ENCODE peak calls at places on chromosomes 7 and 10, in eight cellular contexts. P is left ventricle myocardium inferior, X is colonic mucosa, O is heart left ventricle, Y is IMR-90, C is hepatocyte, A is right cardiac atrium, W is transverse colon. R is an unnamed sample. For H3K4me1 and H3K27me3, the result is how much of the 10 kb centered on the place peaks cover.

GRCh38 chr7:107661081-107661864 is 645 bp downstream of the SLC26A4 start:
- DNase-seq in P (peak), X (peak), O (peak), Y (peak), C (peak), A (peak), W (peak), R (peak)

GRCh38 chr10:116183733-116184447 is 89.1 kb downstream of the GFRA1 start:
- DNase-seq in P (no peak), X (no peak), O (no peak), Y (peak), C (peak), A (no peak), W (no peak), R (no peak)

GRCh38 chr7:137032436-137032835 is 164.0 kb downstream of the CHRM2 start:
- DNase-seq in P (no peak), X (no peak), O (no peak), Y (peak), C (no peak), A (peak), W (no peak), R (no peak)

GRCh38 chr7:7718461-7718860 is at the start of gene RPA3:
- DNase-seq in P (no peak), X (no peak), O (no peak), Y (no peak), C (no peak), A (no peak), W (no peak), R (no peak)

GRCh38 chr10:23344251-23344841 is at the start of gene C10orf67:
- DNase-seq in P (peak), X (peak), O (peak), Y (peak), C (peak), A (peak), W (peak), R (no peak)

GRCh38 chr10:61325596-61325995 is 127.6 kb downstream of the TMEM26 start:
- DNase-seq in P (no peak), X (no peak), O (no peak), Y (no peak), C (no peak), A (no peak), W (no peak), R (no peak)

GRCh38 chr10:27893320-27894014 is 105.4 kb downstream of the ODAD2 start:
- DNase-seq in P (no peak), X (no peak), O (no peak), Y (peak), C (no peak), A (no peak), W (no peak), R (peak)

GRCh38 chr10:6022693-6023092 is 39.5 kb downstream of the IL2RA start:
- DNase-seq in P (no peak), X (no peak), O (no peak), Y (no peak), C (no peak), A (no peak), W (no peak), R (no peak)

DNA sequence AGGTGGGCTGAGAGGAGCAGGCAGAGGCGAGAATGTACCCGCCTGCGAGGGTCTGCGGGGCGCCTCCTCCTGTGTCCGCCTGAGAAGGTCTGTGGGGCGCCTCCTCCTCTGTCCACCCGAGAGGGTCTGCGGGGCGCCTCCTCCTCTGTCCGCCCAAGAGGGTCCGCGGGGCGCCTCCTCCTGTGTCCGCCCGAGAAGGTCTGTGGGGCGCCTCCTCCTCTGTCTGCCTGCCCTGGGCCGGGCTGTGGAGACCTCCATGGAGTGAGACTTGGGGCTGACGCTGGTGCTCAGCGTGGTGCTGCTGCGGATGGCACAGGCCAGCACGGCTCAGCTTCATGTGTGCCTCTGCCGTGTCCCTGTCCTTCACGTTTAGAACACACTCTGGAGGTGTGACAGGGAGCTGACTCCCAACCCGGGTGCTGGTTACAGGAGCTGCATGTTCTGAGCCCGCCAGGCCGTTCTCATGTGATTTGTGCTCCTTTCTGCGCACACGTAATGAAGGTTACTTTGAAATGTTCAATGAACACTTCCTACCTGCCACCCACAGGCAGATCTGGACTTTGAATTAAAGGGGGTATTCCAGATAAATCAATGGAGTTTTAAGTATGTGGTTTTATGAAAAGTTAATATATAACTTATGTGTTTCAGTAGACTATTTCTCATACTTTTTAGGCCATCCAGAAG is 20.5 kb upstream of the GET4 start:
- DNase-seq in P (no peak), X (no peak), O (no peak), Y (no peak), C (no peak), A (no peak), W (no peak), R (no peak)
- H3K27ac ChIP-seq in P (no peak), X (no peak), O (no peak), Y (no peak), C (no peak), A (no peak), W (no peak), R (no peak)

GRCh38 chr7:4286281-4286680 is 395.8 kb upstream of the FOXK1 start:
- DNase-seq in P (no peak), X (no peak), O (no peak), Y (no peak), C (no peak), A (no peak), W (no peak), R (no peak)

DNA sequence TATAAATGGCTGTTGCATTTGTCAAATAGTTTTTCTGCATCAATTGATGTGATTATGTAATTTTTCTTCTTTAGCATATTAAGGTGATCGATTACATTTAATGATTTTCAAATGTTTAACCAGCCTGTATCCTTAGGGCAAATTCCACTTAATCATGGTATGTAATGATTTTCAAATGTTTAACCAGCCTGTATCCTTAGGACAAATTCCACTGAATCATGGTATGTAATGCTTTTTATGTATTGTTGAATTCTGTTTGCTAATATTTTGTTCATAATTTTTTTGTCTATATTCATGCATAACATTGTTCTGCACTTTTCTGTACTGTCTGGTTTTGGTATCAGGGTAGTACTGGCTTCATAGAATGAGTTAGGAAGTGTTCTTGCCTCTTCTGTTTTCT is 393.3 kb upstream of the FOXK1 start:
- DNase-seq in P (no peak), X (no peak), O (no peak), Y (no peak), C (no peak), A (no peak), W (no peak), R (no peak)
- H3K4me1 ChIP-seq in P (under half), X (under half), O (under half), Y (under half), C (under half), A (under half), W (under half), R (under half)

GRCh38 chr10:127735723-127736221 is 1.2 kb upstream of the FOXI2 start:
- DNase-seq in P (no peak), X (no peak), O (no peak), Y (no peak), C (no peak), A (no peak), W (no peak), R (no peak)
- H3K27me3 ChIP-seq in P (half or more), X (under half), O (under half), Y (under half), C (half or more), A (under half), W (half or more), R (half or more)

DNA sequence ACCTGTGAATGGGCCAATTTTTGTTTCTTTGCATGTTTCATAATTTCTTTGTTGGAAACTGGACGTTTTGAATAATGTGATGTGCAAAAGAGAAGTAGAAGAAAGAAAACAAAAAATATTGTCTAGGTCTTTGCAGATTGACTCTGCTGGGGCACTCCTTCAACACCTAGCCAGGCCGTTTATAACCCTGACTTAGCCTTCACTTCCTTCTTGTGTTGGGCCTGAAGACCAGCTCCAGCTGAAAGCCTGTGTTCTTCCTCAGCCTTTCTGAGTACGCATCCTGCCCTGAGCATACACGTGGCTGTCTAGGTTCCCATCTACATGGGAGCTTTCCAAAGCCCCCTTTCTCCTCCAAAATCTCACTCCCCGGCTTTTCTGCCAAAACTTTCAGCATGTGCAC is 41.9 kb downstream of the LMTK2 start:
- DNase-seq in P (no peak), X (no peak), O (no peak), Y (no peak), C (no peak), A (no peak), W (no peak), R (no peak)
- H3K27ac ChIP-seq in P (no peak), X (peak), O (no peak), Y (no peak), C (no peak), A (no peak), W (peak), R (no peak)

GRCh38 chr10:79156334-79157274 is 87.8 kb downstream of the ZMIZ1 start:
- DNase-seq in P (no peak), X (no peak), O (no peak), Y (no peak), C (no peak), A (no peak), W (no peak), R (no peak)
- H3K4me1 ChIP-seq in P (half or more), X (under half), O (half or more), Y (half or more), C (half or more), A (half or more), W (half or more), R (under half)

GRCh38 chr10:101767966-101768790 is 7.7 kb downstream of the FGF8 start:
- DNase-seq in P (no peak), X (no peak), O (no peak), Y (no peak), C (no peak), A (no peak), W (no peak), R (no peak)

GRCh38 chr10:101767600-101767945 is 8.3 kb downstream of the FGF8 start:
- DNase-seq in P (no peak), X (no peak), O (no peak), Y (no peak), C (no peak), A (no peak), W (no peak), R (no peak)

GRCh38 chr10:101769541-101770180 is 6.3 kb downstream of the FGF8 start:
- DNase-seq in P (no peak), X (no peak), O (no peak), Y (no peak), C (no peak), A (no peak), W (no peak), R (no peak)

GRCh38 chr10:101770331-101771215 is 5.3 kb downstream of the FGF8 start:
- DNase-seq in P (no peak), X (no peak), O (no peak), Y (no peak), C (no peak), A (no peak), W (no peak), R (no peak)

GRCh38 chr10:101768791-101769170 is 7.1 kb downstream of the FGF8 start:
- DNase-seq in P (no peak), X (no peak), O (no peak), Y (no peak), C (no peak), A (no peak), W (no peak), R (no peak)
- H3K27me3 ChIP-seq in P (half or more), X (under half), O (under half), Y (half or more), C (half or more), A (under half), W (half or more), R (half or more)

DNA sequence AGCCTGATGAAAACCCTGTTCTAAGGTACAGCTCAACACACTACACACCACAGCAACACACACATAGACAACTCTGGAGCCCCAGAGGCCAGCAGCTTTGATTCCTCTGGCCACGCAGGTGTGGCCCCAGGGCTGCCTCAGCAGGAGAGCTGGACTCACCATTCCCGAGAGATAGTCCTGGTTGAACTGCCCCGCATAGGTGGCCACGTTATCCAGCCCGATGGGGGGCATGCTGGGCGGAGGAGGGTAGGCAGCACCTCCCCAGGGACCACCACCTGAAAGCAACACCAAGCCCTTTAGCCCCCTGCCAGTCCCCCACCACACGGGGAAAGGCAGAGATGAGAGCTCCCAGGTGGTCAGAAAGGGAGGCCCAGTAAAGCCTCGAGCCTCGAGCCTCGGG is 34.7 kb downstream of the ANXA11 start:
- DNase-seq in P (no peak), X (no peak), O (no peak), Y (no peak), C (no peak), A (no peak), W (no peak), R (no peak)
- H3K27ac ChIP-seq in P (peak), X (peak), O (no peak), Y (no peak), C (no peak), A (no peak), W (peak), R (no peak)

GRCh38 chr10:59090804-59091203 is 85.6 kb upstream of the PHYHIPL start:
- DNase-seq in P (no peak), X (no peak), O (no peak), Y (no peak), C (no peak), A (no peak), W (no peak), R (no peak)
- H3K4me1 ChIP-seq in P (under half), X (under half), O (under half), Y (under half), C (under half), A (under half), W (under half), R (under half)